ENCODE peak calls at places on chromosomes 4 and X, in four cellular contexts. One of them, this sample, is unnamed.

GRCh38 chr4:61210186-61210939 is 10.2 kb downstream of the ADGRL3 start:
- DNase-seq in CMK: no peak
- DNase-seq in tibial nerve: no peak
- DNase-seq in activated CD8-positive, alpha-beta memory T cell treated with anti-CD3 and anti-CD28 coated beads, Interleukin-2, amount 50 U/mL, for 4 hours: no peak
- DNase-seq in this sample: no peak

GRCh38 chrX:150270622-150271021 is 92.5 kb upstream of the MAMLD1 start:
- DNase-seq in CMK: no peak
- DNase-seq in tibial nerve: no peak
- DNase-seq in activated CD8-positive, alpha-beta memory T cell treated with anti-CD3 and anti-CD28 coated beads, Interleukin-2, amount 50 U/mL, for 4 hours: no peak
- DNase-seq in this sample: no peak

GRCh38 chrX:12702509-12703091 is 88.6 kb upstream of the PRPS2 start:
- DNase-seq in CMK: no peak
- DNase-seq in tibial nerve: no peak
- DNase-seq in activated CD8-positive, alpha-beta memory T cell treated with anti-CD3 and anti-CD28 coated beads, Interleukin-2, amount 50 U/mL, for 4 hours: no peak
- DNase-seq in this sample: no peak

GRCh38 chr4:76654796-76655195 is 219.8 kb downstream of the SHROOM3 start:
- DNase-seq in CMK: no peak
- DNase-seq in tibial nerve: no peak
- DNase-seq in activated CD8-positive, alpha-beta memory T cell treated with anti-CD3 and anti-CD28 coated beads, Interleukin-2, amount 50 U/mL, for 4 hours: no peak
- DNase-seq in this sample: no peak

GRCh38 chrX:74492720-74493201 is 71.5 kb downstream of the SLC16A2 start:
- DNase-seq in CMK: no peak
- DNase-seq in tibial nerve: no peak
- DNase-seq in activated CD8-positive, alpha-beta memory T cell treated with anti-CD3 and anti-CD28 coated beads, Interleukin-2, amount 50 U/mL, for 4 hours: peak
- DNase-seq in this sample: no peak

GRCh38 chrX:1754077-1754476 is 139.2 kb downstream of the ASMT start:
- DNase-seq in CMK: no peak
- DNase-seq in tibial nerve: no peak
- DNase-seq in activated CD8-positive, alpha-beta memory T cell treated with anti-CD3 and anti-CD28 coated beads, Interleukin-2, amount 50 U/mL, for 4 hours: no peak
- DNase-seq in this sample: no peak

GRCh38 chr4:9781343-9782135 is at the start of gene DRD5:
- DNase-seq in CMK: no peak
- DNase-seq in tibial nerve: no peak
- DNase-seq in activated CD8-positive, alpha-beta memory T cell treated with anti-CD3 and anti-CD28 coated beads, Interleukin-2, amount 50 U/mL, for 4 hours: no peak
- DNase-seq in this sample: no peak

GRCh38 chr4:38387348-38387747 is 276.7 kb upstream of the KLF3 start:
- DNase-seq in CMK: no peak
- DNase-seq in tibial nerve: peak
- DNase-seq in activated CD8-positive, alpha-beta memory T cell treated with anti-CD3 and anti-CD28 coated beads, Interleukin-2, amount 50 U/mL, for 4 hours: no peak
- DNase-seq in this sample: peak

GRCh38 chrX:139360356-139360755 is 170.2 kb upstream of the F9 start:
- DNase-seq in CMK: no peak
- DNase-seq in tibial nerve: no peak
- DNase-seq in activated CD8-positive, alpha-beta memory T cell treated with anti-CD3 and anti-CD28 coated beads, Interleukin-2, amount 50 U/mL, for 4 hours: no peak
- DNase-seq in this sample: no peak

GRCh38 chrX:151153086-151153485 is 23.3 kb upstream of the GPR50 start:
- DNase-seq in CMK: no peak
- DNase-seq in tibial nerve: no peak
- DNase-seq in activated CD8-positive, alpha-beta memory T cell treated with anti-CD3 and anti-CD28 coated beads, Interleukin-2, amount 50 U/mL, for 4 hours: no peak
- DNase-seq in this sample: peak

GRCh38 chr4:124191329-124191728 is 521.2 kb downstream of the ANKRD50 start:
- DNase-seq in CMK: no peak
- DNase-seq in tibial nerve: no peak
- DNase-seq in activated CD8-positive, alpha-beta memory T cell treated with anti-CD3 and anti-CD28 coated beads, Interleukin-2, amount 50 U/mL, for 4 hours: no peak
- DNase-seq in this sample: no peak

GRCh38 chrX:138745215-138745614 is 33.7 kb upstream of the FGF13 start:
- DNase-seq in CMK: peak
- DNase-seq in tibial nerve: no peak
- DNase-seq in activated CD8-positive, alpha-beta memory T cell treated with anti-CD3 and anti-CD28 coated beads, Interleukin-2, amount 50 U/mL, for 4 hours: no peak
- DNase-seq in this sample: peak

GRCh38 chrX:43224496-43224895 is 431.6 kb upstream of the MAOA start:
- DNase-seq in CMK: no peak
- DNase-seq in tibial nerve: no peak
- DNase-seq in activated CD8-positive, alpha-beta memory T cell treated with anti-CD3 and anti-CD28 coated beads, Interleukin-2, amount 50 U/mL, for 4 hours: no peak
- DNase-seq in this sample: no peak

GRCh38 chr4:73434311-73434710 is 1.7 kb upstream of the AFP start:
- DNase-seq in CMK: no peak
- DNase-seq in tibial nerve: no peak
- DNase-seq in activated CD8-positive, alpha-beta memory T cell treated with anti-CD3 and anti-CD28 coated beads, Interleukin-2, amount 50 U/mL, for 4 hours: no peak
- DNase-seq in this sample: peak

GRCh38 chr4:15930314-15930713 is 8.2 kb downstream of the FGFBP1 start:
- DNase-seq in CMK: no peak
- DNase-seq in tibial nerve: no peak
- DNase-seq in activated CD8-positive, alpha-beta memory T cell treated with anti-CD3 and anti-CD28 coated beads, Interleukin-2, amount 50 U/mL, for 4 hours: no peak
- DNase-seq in this sample: no peak

GRCh38 chr4:74109116-74109791 is 10.3 kb upstream of the CXCL2 start:
- DNase-seq in CMK: no peak
- DNase-seq in tibial nerve: no peak
- DNase-seq in activated CD8-positive, alpha-beta memory T cell treated with anti-CD3 and anti-CD28 coated beads, Interleukin-2, amount 50 U/mL, for 4 hours: no peak
- DNase-seq in this sample: peak

GRCh38 chr4:151801547-151802516 is 41.0 kb upstream of the GATB start:
- DNase-seq in CMK: peak
- DNase-seq in tibial nerve: no peak
- DNase-seq in activated CD8-positive, alpha-beta memory T cell treated with anti-CD3 and anti-CD28 coated beads, Interleukin-2, amount 50 U/mL, for 4 hours: peak
- DNase-seq in this sample: peak

This sample was measured in fibroblast of villous mesenchyme.